ENCODE peak calls at places on chromosomes 7 and 10, in eight cellular contexts. F, O, A, C, Q, V, B and Z are unnamed samples.

GRCh38 chr10:116769368-116769767 is 27.0 kb upstream of the HSPA12A start:
- DNase-seq in F (no peak), O (no peak), A (no peak), C (no peak), Q (peak), V (no peak), B (no peak), Z (no peak)

GRCh38 chr10:30835146-30835545 is 196.5 kb downstream of the ZNF438 start:
- DNase-seq in F (no peak), O (no peak), A (no peak), C (no peak), Q (no peak), V (no peak), B (no peak), Z (no peak)

GRCh38 chr10:33665512-33665911 is 331.0 kb upstream of the NRP1 start:
- DNase-seq in F (no peak), O (no peak), A (no peak), C (peak), Q (no peak), V (no peak), B (no peak), Z (no peak)

GRCh38 chr10:64091889-64092288 is 570.7 kb downstream of the REEP3 start:
- DNase-seq in F (peak), O (no peak), A (no peak), C (no peak), Q (no peak), V (peak), B (no peak), Z (no peak)

GRCh38 chr10:44982114-44982460 is 3.5 kb upstream of the DEPP1 start:
- DNase-seq in F (no peak), O (no peak), A (no peak), C (peak), Q (no peak), V (no peak), B (peak), Z (no peak)

GRCh38 chr10:123588386-123588914 is 77.7 kb upstream of the GPR26 start:
- DNase-seq in F (no peak), O (no peak), A (no peak), C (no peak), Q (no peak), V (no peak), B (no peak), Z (no peak)

GRCh38 chr10:85995791-85996190 is 370.8 kb downstream of the GRID1 start:
- DNase-seq in F (peak), O (peak), A (no peak), C (peak), Q (no peak), V (peak), B (no peak), Z (no peak)

GRCh38 chr7:22613466-22613865 is 113.5 kb upstream of the STEAP1B start:
- DNase-seq in F (no peak), O (no peak), A (no peak), C (no peak), Q (no peak), V (no peak), B (no peak), Z (no peak)

GRCh38 chr10:22252286-22252800 is 34.5 kb upstream of the EBLN1 start:
- DNase-seq in F (peak), O (peak), A (no peak), C (peak), Q (peak), V (peak), B (peak), Z (no peak)

GRCh38 chr10:51159841-51160240 is 85.6 kb downstream of the PRKG1 start:
- DNase-seq in F (no peak), O (no peak), A (no peak), C (peak), Q (no peak), V (peak), B (no peak), Z (no peak)

GRCh38 chr7:142300689-142301088 is 42.8 kb upstream of the PRSS58 start:
- DNase-seq in F (peak), O (peak), A (no peak), C (no peak), Q (no peak), V (no peak), B (no peak), Z (no peak)

GRCh38 chr7:6590645-6591110 is 857 bp downstream of the INTS15 start:
- DNase-seq in F (no peak), O (no peak), A (no peak), C (no peak), Q (no peak), V (no peak), B (no peak), Z (no peak)

GRCh38 chr10:31262672-31263071 is 56.3 kb upstream of the ZEB1 start:
- DNase-seq in F (no peak), O (no peak), A (no peak), C (peak), Q (no peak), V (peak), B (peak), Z (no peak)

GRCh38 chr10:42960491-42961155 is 116.2 kb upstream of the RET start:
- DNase-seq in F (no peak), O (no peak), A (no peak), C (peak), Q (no peak), V (no peak), B (peak), Z (no peak)

GRCh38 chr7:117004899-117005298 is 51.6 kb downstream of the ST7 start:
- DNase-seq in F (no peak), O (no peak), A (no peak), C (peak), Q (no peak), V (no peak), B (no peak), Z (no peak)

GRCh38 chr7:134645478-134645877 is 1.2 kb upstream of the BPGM start:
- DNase-seq in F (no peak), O (no peak), A (no peak), C (no peak), Q (no peak), V (no peak), B (no peak), Z (no peak)

GRCh38 chr7:134649231-134649775 is 2.6 kb downstream of the BPGM start:
- DNase-seq in F (no peak), O (no peak), A (no peak), C (no peak), Q (no peak), V (no peak), B (no peak), Z (no peak)

GRCh38 chr7:134648456-134648855 is 1.8 kb downstream of the BPGM start:
- DNase-seq in F (no peak), O (no peak), A (no peak), C (no peak), Q (no peak), V (no peak), B (no peak), Z (no peak)

GRCh38 chr7:134645935-134646334 is 718 bp upstream of the BPGM start:
- DNase-seq in F (peak), O (no peak), A (no peak), C (peak), Q (no peak), V (peak), B (no peak), Z (no peak)

GRCh38 chr7:134646425-134647305 is at the start of gene BPGM:
- DNase-seq in F (peak), O (peak), A (peak), C (peak), Q (peak), V (peak), B (peak), Z (peak)
- TF ChIP-seq CTCF in F (peak), O (peak), A (no peak), C (peak), Q (peak), V (peak), B (no peak), Z (peak)

GRCh38 chr10:128393546-128393945 is 267.3 kb upstream of the MKI67 start:
- DNase-seq in F (no peak), O (no peak), A (no peak), C (no peak), Q (no peak), V (no peak), B (no peak), Z (no peak)

GRCh38 chr10:128400564-128400963 is 274.3 kb upstream of the MKI67 start:
- DNase-seq in F (no peak), O (no peak), A (no peak), C (no peak), Q (no peak), V (no peak), B (no peak), Z (no peak)

GRCh38 chr10:128398999-128399398 is 272.8 kb upstream of the MKI67 start:
- DNase-seq in F (no peak), O (no peak), A (no peak), C (no peak), Q (no peak), V (no peak), B (no peak), Z (no peak)

GRCh38 chr10:128398103-128398502 is 271.9 kb upstream of the MKI67 start:
- DNase-seq in F (no peak), O (no peak), A (no peak), C (no peak), Q (no peak), V (no peak), B (no peak), Z (no peak)
- H3K4me3 ChIP-seq in F (no peak), O (no peak), A (no peak), C (no peak), Q (no peak), V (no peak), B (no peak), Z (no peak)

GRCh38 chr7:34823650-34824258 is 165.7 kb downstream of the NPSR1 start:
- DNase-seq in F (peak), O (peak), A (no peak), C (peak), Q (no peak), V (peak), B (no peak), Z (peak)
- TF ChIP-seq CTCF in F (peak), O (peak), A (peak), C (peak), Q (peak), V (peak), B (no peak), Z (peak)

DNA sequence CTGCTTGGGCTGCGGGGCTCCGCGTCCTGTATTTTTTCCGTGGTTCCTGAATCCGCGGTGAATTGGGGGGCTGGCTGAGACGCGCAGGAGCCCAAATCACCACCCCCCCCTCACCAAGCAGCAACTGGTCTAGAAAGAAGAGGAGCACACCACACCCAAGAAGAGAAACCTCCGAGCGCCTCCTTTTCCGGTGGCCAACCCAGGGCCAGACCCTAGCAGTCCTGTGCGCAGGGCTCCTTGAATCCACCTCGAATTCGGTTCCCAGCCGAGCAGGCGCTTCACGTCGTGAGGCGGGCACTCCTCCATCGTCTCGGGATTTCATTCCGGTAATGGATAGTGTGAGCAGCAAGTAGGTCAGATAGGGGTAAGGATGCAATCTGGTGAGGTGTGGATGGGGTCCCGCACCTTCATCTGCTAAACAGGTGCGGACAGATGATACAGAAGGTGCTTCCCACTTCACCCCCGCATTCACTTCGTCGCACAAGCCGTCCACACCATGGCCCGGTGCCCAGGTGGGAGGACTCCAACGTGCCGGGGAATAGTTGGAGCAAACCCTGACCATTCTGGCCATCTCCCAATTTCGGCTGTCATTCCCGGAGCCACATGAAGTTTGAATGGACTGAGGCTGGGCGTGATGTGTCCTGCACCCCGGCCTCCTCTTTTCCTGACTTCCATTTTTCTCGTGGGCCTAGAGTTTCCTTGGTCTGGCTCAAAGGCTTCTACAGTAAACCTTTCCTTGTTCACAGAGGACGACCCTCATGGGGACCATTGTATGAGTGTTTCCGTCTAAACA is 19.8 kb upstream of the ZNF273 start:
- DNase-seq in F (no peak), O (no peak), A (no peak), C (no peak), Q (no peak), V (no peak), B (peak), Z (no peak)
- H3K4me3 ChIP-seq in F (no peak), O (no peak), A (peak), C (no peak), Q (peak), V (no peak), B (peak), Z (no peak)

GRCh38 chr10:114761205-114762193 is 60.1 kb upstream of the FHIP2A start:
- DNase-seq in F (no peak), O (no peak), A (no peak), C (no peak), Q (no peak), V (no peak), B (no peak), Z (no peak)
- TF ChIP-seq CTCF in F (no peak), O (no peak), A (no peak), C (no peak), Q (no peak), V (no peak), B (no peak), Z (no peak)

DNA sequence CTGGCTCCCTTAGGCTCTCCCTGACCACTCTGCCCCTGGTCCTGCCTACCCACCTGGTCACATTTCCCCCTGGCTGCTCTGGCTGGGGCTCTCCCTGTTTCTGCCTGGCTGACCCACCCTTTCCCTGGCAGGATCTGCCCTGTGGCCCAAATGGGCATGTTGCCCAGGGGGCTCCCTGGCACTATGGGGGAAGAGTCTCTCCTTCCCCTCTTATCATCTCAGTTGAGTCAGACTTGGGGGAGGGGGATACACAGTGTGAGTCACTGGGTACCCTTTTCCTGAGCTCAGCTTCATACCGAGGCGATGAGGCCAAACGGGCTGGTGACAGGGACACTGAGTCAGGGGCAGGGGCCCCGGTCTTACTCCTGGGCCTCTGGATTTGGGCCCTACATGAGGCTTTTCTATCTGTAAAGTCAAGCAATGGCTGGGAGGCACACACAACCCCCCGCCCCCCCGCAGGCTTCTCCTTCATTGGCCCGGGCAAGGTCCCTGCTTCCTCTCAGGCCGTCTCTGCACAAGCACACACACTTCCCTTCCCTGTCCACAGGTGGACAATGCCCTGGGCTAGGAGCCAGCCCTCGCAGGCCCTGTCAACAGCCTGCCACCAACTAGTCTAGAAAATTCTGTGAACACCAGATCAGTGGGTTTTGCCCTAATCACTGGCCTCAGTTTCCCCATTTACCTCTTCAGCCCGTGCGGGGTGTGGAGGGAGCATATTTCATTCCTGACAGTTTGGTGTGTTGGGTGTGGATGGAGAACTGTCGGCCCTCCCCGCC is 627 bp upstream of the FLNC start:
- DNase-seq in F (no peak), O (peak), A (no peak), C (peak), Q (no peak), V (peak), B (peak), Z (no peak)
- H3K4me3 ChIP-seq in F (no peak), O (no peak), A (peak), C (peak), Q (peak), V (peak), B (peak), Z (no peak)

DNA sequence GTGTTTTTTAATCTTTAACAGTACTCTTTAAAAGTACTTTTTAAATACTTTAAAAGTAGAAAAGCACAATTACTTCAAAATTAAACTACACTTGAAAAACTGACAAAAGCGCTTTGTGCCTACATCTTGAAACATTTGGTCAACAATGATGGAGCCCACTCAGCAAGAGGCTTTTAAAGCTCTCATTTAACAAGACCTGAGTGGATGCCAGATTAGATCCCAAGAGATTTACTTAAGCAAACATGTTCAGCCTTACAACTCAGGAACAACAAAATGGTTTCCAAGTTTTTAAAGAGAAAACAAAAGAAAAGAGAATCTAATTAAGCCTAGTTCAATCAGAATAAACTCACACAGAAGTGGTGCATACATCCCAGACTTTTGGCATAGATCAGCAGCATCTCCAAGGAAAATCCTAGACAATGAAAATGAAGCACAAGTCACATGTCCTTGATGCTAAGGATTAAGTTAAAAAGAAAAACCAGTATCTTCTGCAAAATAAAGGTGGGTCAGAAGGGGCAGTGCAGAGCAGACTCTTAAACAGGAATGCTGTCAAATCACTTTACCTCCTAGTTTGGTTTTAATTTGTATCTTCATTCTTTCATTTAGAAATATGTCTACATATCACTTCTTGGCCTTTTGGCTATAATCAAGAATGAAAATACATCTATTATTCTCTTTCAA is 26.2 kb downstream of the HIBADH start:
- DNase-seq in F (no peak), O (no peak), A (no peak), C (peak), Q (no peak), V (peak), B (no peak), Z (no peak)
- TF ChIP-seq CTCF in F (no peak), O (no peak), A (no peak), C (no peak), Q (no peak), V (no peak), B (no peak), Z (no peak)